ENCODE peak calls at places on chromosomes 12 and 14, in four cellular contexts. U, J, L and G are unnamed samples.

GRCh38 chr12:110741795-110742717 is 635 bp downstream of the PPP1CC start:
- DNase-seq in J (no peak), U (no peak), L (peak), G (peak)

GRCh38 chr12:44875417-44875953 is 630 bp downstream of the NELL2 start:
- DNase-seq in J (peak), L (no peak), U (no peak), G (no peak)

GRCh38 chr12:63845726-63846125 is 1.2 kb downstream of the SRGAP1 start:
- DNase-seq in L (peak), U (no peak), J (no peak), G (no peak)

GRCh38 chr14:33936391-33936790 is 14.5 kb downstream of the EGLN3 start:
- DNase-seq in U (no peak), J (no peak), L (no peak), G (no peak)

GRCh38 chr12:48999371-49000131 is at the start of gene DDN:
- DNase-seq in J (peak), L (peak), U (no peak), G (no peak)

GRCh38 chr12:62963642-62964041 is 28.7 kb upstream of the PPM1H start:
- DNase-seq in J (no peak), L (no peak), U (no peak), G (no peak)

GRCh38 chr14:51691176-51691575 is 39.5 kb downstream of the FRMD6 start:
- DNase-seq in J (no peak), U (no peak), L (peak), G (no peak)

GRCh38 chr12:51430196-51430895 is 5.7 kb downstream of the SLC4A8 start:
- DNase-seq in U (no peak), L (no peak), J (no peak), G (no peak)

GRCh38 chr12:63056649-63057048 is 94.4 kb downstream of the AVPR1A start:
- DNase-seq in J (no peak), L (no peak), U (no peak), G (no peak)

GRCh38 chr12:14393736-14394135 is 28.3 kb downstream of the ATF7IP start:
- DNase-seq in U (no peak), L (peak), J (no peak), G (no peak)

GRCh38 chr14:92880851-92881250 is 42.1 kb upstream of the CHGA start:
- DNase-seq in J (no peak), U (no peak), L (peak), G (no peak)

GRCh38 chr12:127539499-127539898 is 727.5 kb upstream of the TMEM132C start:
- DNase-seq in L (no peak), U (no peak), J (no peak), G (no peak)

GRCh38 chr12:95683418-95683817 is 107.1 kb downstream of the NTN4 start:
- DNase-seq in U (no peak), J (no peak), L (no peak), G (no peak)